ENCODE peak calls at places on chromosome 1, in seven cellular contexts. C is aorta, O is OCI-LY7, L is AG04450, E is SJSA1, S is HCT116, H is psoas muscle. B is an unnamed sample. For H3K9me3, the result is how much of the 10 kb centered on the place peaks cover.

GRCh38 chr1:50976890-50977574 is 7.0 kb downstream of the CDKN2C start:
- DNase-seq in C (no peak), O (peak), L (no peak), E (peak), S (no peak), H (peak), B (peak)

GRCh38 chr1:89310505-89310904 is 37.8 kb upstream of the GBP5 start:
- DNase-seq in C (no peak), O (no peak), L (no peak), E (no peak), S (no peak), H (no peak), B (no peak)

GRCh38 chr1:156191292-156191954 is 2.5 kb upstream of the SLC25A44 start:
- DNase-seq in C (no peak), O (no peak), L (no peak), E (no peak), S (no peak), H (no peak), B (no peak)

GRCh38 chr1:157798211-157798610 is 21.3 kb upstream of the FCRL2 start:
- DNase-seq in C (no peak), O (peak), L (no peak), E (no peak), S (no peak), H (no peak), B (no peak)

GRCh38 chr1:39675220-39675619 is 3.3 kb upstream of the NT5C1A start:
- DNase-seq in C (no peak), O (no peak), L (no peak), E (no peak), S (no peak), H (no peak), B (no peak)

GRCh38 chr1:175390522-175391247 is 198.1 kb upstream of the KIAA0040 start:
- DNase-seq in C (no peak), O (no peak), L (no peak), E (no peak), S (no peak), H (no peak), B (no peak)

GRCh38 chr1:230542054-230542453 is 100.2 kb upstream of the COG2 start:
- DNase-seq in C (no peak), O (no peak), L (no peak), E (no peak), S (no peak), H (no peak), B (no peak)

GRCh38 chr1:185846672-185847440 is 112.7 kb downstream of the HMCN1 start:
- DNase-seq in C (no peak), O (no peak), L (no peak), E (no peak), S (no peak), H (no peak), B (no peak)

GRCh38 chr1:20184997-20185833 is 681 bp upstream of the UBXN10 start:
- DNase-seq in C (no peak), O (no peak), L (no peak), E (no peak), S (no peak), H (no peak), B (no peak)

GRCh38 chr1:90709535-90709934 is 7.6 kb downstream of the BARHL2 start:
- DNase-seq in C (no peak), O (no peak), L (no peak), E (no peak), S (no peak), H (no peak), B (no peak)

GRCh38 chr1:172883387-172883791 is 167.4 kb downstream of the TNFSF18 start:
- DNase-seq in C (no peak), O (no peak), L (no peak), E (no peak), S (no peak), H (no peak), B (no peak)

GRCh38 chr1:182962554-182963115 is 9.7 kb upstream of the SHCBP1L start:
- DNase-seq in C (peak), O (peak), L (peak), E (peak), S (peak), H (peak), B (peak)

GRCh38 chr1:118960567-118961136 is 27.5 kb downstream of the TBX15 start:
- DNase-seq in C (no peak), O (peak), L (no peak), E (peak), S (peak), H (peak), B (peak)

GRCh38 chr1:67853704-67854103 is 20.4 kb upstream of the GNG12 start:
- DNase-seq in C (peak), O (peak), L (no peak), E (peak), S (peak), H (peak), B (no peak)

GRCh38 chr1:154220970-154221814 is 437 bp downstream of the UBAP2L start:
- DNase-seq in C (peak), O (peak), L (no peak), E (peak), S (no peak), H (peak), B (peak)

GRCh38 chr1:53362851-53363642 is 35.2 kb upstream of the LRP8 start:
- DNase-seq in C (peak), O (peak), L (no peak), E (peak), S (no peak), H (no peak), B (peak)

GRCh38 chr1:1779691-1780597 is 1.7 kb upstream of the NADK start:
- DNase-seq in C (peak), O (peak), L (no peak), E (no peak), S (no peak), H (peak), B (peak)

GRCh38 chr1:217018648-217019047 is 295.4 kb upstream of the ESRRG start:
- DNase-seq in C (no peak), O (no peak), L (no peak), E (no peak), S (no peak), H (no peak), B (no peak)

GRCh38 chr1:185704181-185704580 is 30.0 kb upstream of the HMCN1 start:
- DNase-seq in C (no peak), O (no peak), L (no peak), E (no peak), S (no peak), H (no peak), B (no peak)

GRCh38 chr1:155016231-155016831 is 13.7 kb downstream of the ZBTB7B start:
- DNase-seq in C (no peak), O (peak), L (no peak), E (no peak), S (no peak), H (no peak), B (no peak)

GRCh38 chr1:12166834-12167492 is at the start of gene TNFRSF1B:
- DNase-seq in C (peak), O (no peak), L (no peak), E (no peak), S (no peak), H (peak), B (no peak)

GRCh38 chr1:19712928-19713327 is 48.3 kb downstream of the HTR6 start:
- DNase-seq in C (no peak), O (no peak), L (no peak), E (no peak), S (no peak), H (no peak), B (no peak)

GRCh38 chr1:42815938-42816599 is 853 bp upstream of the ERMAP start:
- DNase-seq in C (no peak), O (peak), L (no peak), E (no peak), S (no peak), H (no peak), B (no peak)

GRCh38 chr1:215636258-215636965 is 69.3 kb downstream of the KCTD3 start:
- DNase-seq in C (no peak), O (no peak), L (no peak), E (no peak), S (no peak), H (peak), B (peak)

GRCh38 chr1:33182452-33182851 is 609 bp upstream of the TRIM62 start:
- DNase-seq in C (no peak), O (no peak), L (peak), E (no peak), S (no peak), H (no peak), B (no peak)

GRCh38 chr1:231677442-231677841 is 50.9 kb downstream of the DISC1 start:
- DNase-seq in C (no peak), O (no peak), L (no peak), E (no peak), S (no peak), H (no peak), B (no peak)

GRCh38 chr1:156581661-156582387 is 2.3 kb downstream of the TTC24 start:
- DNase-seq in C (peak), O (peak), L (no peak), E (no peak), S (no peak), H (no peak), B (no peak)

GRCh38 chr1:17200756-17201155 is 4.2 kb upstream of the PADI1 start:
- DNase-seq in C (no peak), O (no peak), L (no peak), E (no peak), S (no peak), H (no peak), B (no peak)

GRCh38 chr1:226635456-226635941 is 86.9 kb downstream of the STUM start:
- DNase-seq in C (peak), O (no peak), L (no peak), E (no peak), S (no peak), H (no peak), B (peak)

GRCh38 chr1:18899363-18900049 is 2.8 kb downstream of the ALDH4A1 start:
- DNase-seq in C (no peak), O (no peak), L (no peak), E (no peak), S (no peak), H (no peak), B (no peak)

GRCh38 chr1:156193488-156194299 is at the start of gene SLC25A44:
- DNase-seq in C (peak), O (peak), L (peak), E (peak), S (peak), H (peak), B (peak)

GRCh38 chr1:232518357-232518756 is 111.6 kb downstream of the SIPA1L2 start:
- DNase-seq in C (no peak), O (no peak), L (no peak), E (no peak), S (no peak), H (no peak), B (no peak)

DNA sequence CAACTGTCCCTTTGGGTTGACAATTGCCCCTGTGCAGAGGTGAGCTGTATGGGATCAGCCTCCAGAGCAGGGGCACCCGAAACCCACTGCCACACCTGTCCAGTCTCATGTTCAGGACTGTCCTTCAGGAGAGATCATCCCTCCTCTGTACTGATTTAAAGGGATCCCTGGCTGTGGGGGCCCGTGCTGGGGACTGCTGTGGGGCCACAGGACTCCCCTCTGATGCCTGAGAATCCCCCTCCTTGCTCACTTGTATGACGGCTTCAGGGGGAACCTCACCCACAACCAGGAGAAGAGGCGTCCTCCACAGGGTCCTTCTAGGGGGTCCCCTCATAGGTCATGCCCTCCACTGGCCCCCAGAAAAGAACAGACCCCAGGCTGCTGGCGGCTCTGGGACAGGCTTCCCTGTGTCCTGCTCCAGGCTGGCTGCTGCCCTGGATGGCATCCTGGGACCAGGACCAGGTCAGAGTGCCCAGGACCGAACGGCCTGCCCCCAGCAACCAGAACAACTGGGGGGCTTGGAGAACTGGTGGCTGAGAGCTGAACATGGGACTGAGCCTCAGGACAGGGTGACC is 77.5 kb upstream of the ACTRT2 start:
- DNase-seq in C (peak), O (no peak), L (no peak), E (no peak), S (no peak), H (no peak), B (peak)
- H3K9me3 ChIP-seq in C (under half), O (under half), L (half or more), E (under half), S (under half), H (under half), B (under half)

GRCh38 chr1:2880086-2880485 is 78.6 kb upstream of the TTC34 start:
- DNase-seq in C (no peak), O (no peak), L (no peak), E (no peak), S (no peak), H (no peak), B (no peak)

GRCh38 chr1:2877391-2877790 is 75.9 kb upstream of the TTC34 start:
- DNase-seq in C (no peak), O (no peak), L (no peak), E (no peak), S (no peak), H (no peak), B (no peak)

GRCh38 chr1:2879591-2879990 is 78.1 kb upstream of the TTC34 start:
- DNase-seq in C (no peak), O (no peak), L (no peak), E (no peak), S (no peak), H (no peak), B (no peak)

GRCh38 chr1:2878591-2878990 is 77.1 kb upstream of the TTC34 start:
- DNase-seq in C (no peak), O (no peak), L (no peak), E (no peak), S (no peak), H (no peak), B (no peak)

DNA sequence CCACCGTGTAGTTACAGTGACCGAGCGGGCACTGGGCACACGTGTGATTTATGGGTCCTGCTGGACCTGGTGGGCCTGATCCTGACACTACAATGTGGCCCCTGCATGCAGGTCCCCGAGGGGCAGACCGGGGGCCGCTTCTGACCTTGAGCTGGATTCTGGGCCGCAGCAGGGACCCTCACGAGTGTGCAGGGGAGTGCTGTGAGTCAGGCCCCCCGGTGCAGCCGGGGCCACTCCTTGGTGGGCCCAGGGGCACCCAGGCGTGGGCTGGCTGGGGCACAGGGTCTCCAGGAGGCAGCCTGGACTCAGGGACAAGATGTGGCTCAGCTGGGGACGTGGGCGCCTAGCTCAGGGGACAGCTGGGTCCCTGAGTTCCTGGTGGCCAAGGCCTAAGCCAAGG is 77.5 kb upstream of the TTC34 start:
- DNase-seq in C (no peak), O (no peak), L (no peak), E (no peak), S (no peak), H (no peak), B (no peak)
- H3K9me3 ChIP-seq in C (under half), O (under half), L (half or more), E (under half), S (under half), H (under half), B (under half)

GRCh38 chr1:49842596-49842995 is 181.2 kb downstream of the AGBL4 start:
- DNase-seq in C (no peak), O (no peak), L (no peak), E (no peak), S (no peak), H (no peak), B (no peak)
- H3K9me3 ChIP-seq in C (under half), O (under half), L (under half), E (under half), S (under half), H (under half), B (under half)

GRCh38 chr1:77583483-77583882 is 99.0 kb downstream of the ZZZ3 start:
- DNase-seq in C (no peak), O (no peak), L (no peak), E (no peak), S (no peak), H (no peak), B (no peak)

GRCh38 chr1:77585610-77586314 is 96.7 kb downstream of the ZZZ3 start:
- DNase-seq in C (no peak), O (no peak), L (no peak), E (no peak), S (no peak), H (no peak), B (no peak)

GRCh38 chr1:77582905-77583304 is 99.6 kb downstream of the ZZZ3 start:
- DNase-seq in C (no peak), O (no peak), L (no peak), E (no peak), S (no peak), H (no peak), B (no peak)

GRCh38 chr1:77589231-77589630 is 93.2 kb downstream of the ZZZ3 start:
- DNase-seq in C (no peak), O (no peak), L (no peak), E (no peak), S (no peak), H (no peak), B (no peak)

DNA sequence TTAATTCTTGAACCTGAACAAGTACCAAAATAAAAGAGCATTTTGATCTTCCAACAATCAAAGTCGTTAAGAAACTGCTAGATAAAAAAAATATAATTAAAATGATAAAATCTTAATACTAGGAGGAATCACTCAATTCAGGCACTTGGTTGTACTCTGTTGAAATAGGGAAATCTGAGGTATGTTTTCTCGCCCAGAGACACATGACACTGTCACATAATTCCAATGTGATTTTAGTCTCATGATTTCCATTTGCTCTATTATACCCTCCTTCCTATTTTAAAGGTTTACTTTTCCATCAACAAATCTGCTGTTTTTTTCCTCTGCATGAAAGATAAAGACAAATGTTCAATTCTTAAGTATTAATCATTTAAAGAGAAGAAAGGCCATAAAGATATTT is 97.6 kb downstream of the ZZZ3 start:
- DNase-seq in C (no peak), O (no peak), L (no peak), E (no peak), S (no peak), H (no peak), B (no peak)
- H3K9me3 ChIP-seq in C (under half), O (under half), L (under half), E (under half), S (under half), H (under half), B (under half)

GRCh38 chr1:111943056-111943455 is 46.4 kb downstream of the KCND3 start:
- DNase-seq in C (no peak), O (no peak), L (no peak), E (no peak), S (no peak), H (no peak), B (no peak)

GRCh38 chr1:111934346-111934745 is 55.1 kb downstream of the KCND3 start:
- DNase-seq in C (no peak), O (no peak), L (no peak), E (no peak), S (no peak), H (no peak), B (no peak)

GRCh38 chr1:111938536-111938935 is 50.9 kb downstream of the KCND3 start:
- DNase-seq in C (no peak), O (no peak), L (no peak), E (no peak), S (no peak), H (no peak), B (no peak)

GRCh38 chr1:111937147-111937725 is 52.2 kb downstream of the KCND3 start:
- DNase-seq in C (peak), O (no peak), L (no peak), E (no peak), S (no peak), H (no peak), B (no peak)

GRCh38 chr1:111938123-111938522 is 51.3 kb downstream of the KCND3 start:
- DNase-seq in C (no peak), O (no peak), L (no peak), E (no peak), S (no peak), H (no peak), B (no peak)
- H3K9me3 ChIP-seq in C (under half), O (under half), L (under half), E (under half), S (under half), H (under half), B (under half)

GRCh38 chr1:81298321-81298720 is 502.4 kb upstream of the ADGRL2 start:
- DNase-seq in C (no peak), O (no peak), L (no peak), E (no peak), S (no peak), H (no peak), B (no peak)

GRCh38 chr1:81304187-81304586 is 496.5 kb upstream of the ADGRL2 start:
- DNase-seq in C (no peak), O (no peak), L (no peak), E (no peak), S (no peak), H (no peak), B (no peak)

GRCh38 chr1:81296584-81296983 is 504.1 kb upstream of the ADGRL2 start:
- DNase-seq in C (no peak), O (no peak), L (no peak), E (no peak), S (no peak), H (no peak), B (no peak)

DNA sequence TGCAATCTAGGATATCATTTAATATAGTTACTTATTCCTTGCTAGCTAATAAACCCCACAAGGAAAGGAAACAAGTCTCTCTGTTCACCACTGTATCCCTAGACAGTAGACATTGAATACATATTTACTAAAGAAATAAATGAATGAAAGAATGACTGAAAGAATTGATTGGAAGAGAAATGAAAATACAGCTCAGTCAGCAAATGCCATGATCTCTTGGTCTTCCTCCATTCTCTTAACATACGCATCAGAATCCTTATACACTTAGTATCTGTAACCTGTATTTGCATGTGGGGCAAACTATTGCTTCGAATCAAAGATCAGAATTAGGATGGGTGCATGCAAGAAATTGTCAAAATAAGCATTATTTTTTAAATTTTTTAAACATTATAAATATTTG is 500.8 kb upstream of the ADGRL2 start:
- DNase-seq in C (no peak), O (no peak), L (no peak), E (no peak), S (no peak), H (no peak), B (no peak)
- H3K9me3 ChIP-seq in C (under half), O (under half), L (under half), E (under half), S (under half), H (under half), B (under half)

B was measured in tibial artery.